ENCODE peak calls at places on chromosomes 7 and 10, in seven cellular contexts. One of them, this sample, is unnamed.

GRCh38 chr10:111973826-111974225 is 209.7 kb downstream of the GPAM start:
- DNase-seq in stomach: no peak
- DNase-seq in A549: no peak
- DNase-seq in transverse colon: no peak
- DNase-seq in SK-N-SH: no peak
- DNase-seq in ovary: no peak
- DNase-seq in HepG2: no peak
- DNase-seq in this sample: no peak

GRCh38 chr7:92747041-92747835 is 89.1 kb downstream of the CDK6 start:
- DNase-seq in stomach: no peak
- DNase-seq in A549: no peak
- DNase-seq in transverse colon: no peak
- DNase-seq in SK-N-SH: no peak
- DNase-seq in ovary: no peak
- DNase-seq in HepG2: no peak
- DNase-seq in this sample: no peak

GRCh38 chr7:55131421-55131929 is 112.7 kb downstream of the EGFR start:
- DNase-seq in stomach: no peak
- DNase-seq in A549: no peak
- DNase-seq in transverse colon: no peak
- DNase-seq in SK-N-SH: no peak
- DNase-seq in ovary: no peak
- DNase-seq in HepG2: peak; percentile 28
- DNase-seq in this sample: no peak

GRCh38 chr7:137626469-137627067 is 220.2 kb downstream of the DGKI start:
- DNase-seq in stomach: peak; percentile 38
- DNase-seq in A549: peak; percentile 27
- DNase-seq in transverse colon: peak; percentile 28
- DNase-seq in SK-N-SH: peak; percentile 41
- DNase-seq in ovary: no peak
- DNase-seq in HepG2: peak; percentile 36
- DNase-seq in this sample: peak; percentile 81

GRCh38 chr10:96482815-96483588 is 30.7 kb downstream of the TLL2 start:
- DNase-seq in stomach: no peak
- DNase-seq in A549: no peak
- DNase-seq in transverse colon: no peak
- DNase-seq in SK-N-SH: no peak
- DNase-seq in ovary: no peak
- DNase-seq in HepG2: no peak
- DNase-seq in this sample: peak; percentile 9

GRCh38 chr10:87913170-87913921 is 49.9 kb downstream of the PTEN start:
- DNase-seq in stomach: no peak
- DNase-seq in A549: no peak
- DNase-seq in transverse colon: no peak
- DNase-seq in SK-N-SH: no peak
- DNase-seq in ovary: no peak
- DNase-seq in HepG2: no peak
- DNase-seq in this sample: no peak

GRCh38 chr7:137970263-137970975 is 31.5 kb downstream of the CREB3L2 start:
- DNase-seq in stomach: peak; percentile 63
- DNase-seq in A549: peak; percentile 40
- DNase-seq in transverse colon: peak; percentile 49
- DNase-seq in SK-N-SH: no peak
- DNase-seq in ovary: no peak
- DNase-seq in HepG2: no peak
- DNase-seq in this sample: no peak

GRCh38 chr7:7785349-7785973 is 67.1 kb upstream of the RPA3 start:
- DNase-seq in stomach: no peak
- DNase-seq in A549: no peak
- DNase-seq in transverse colon: peak; percentile 18
- DNase-seq in SK-N-SH: no peak
- DNase-seq in ovary: no peak
- DNase-seq in HepG2: no peak
- DNase-seq in this sample: no peak

GRCh38 chr10:94088926-94089381 is 95.2 kb downstream of the PLCE1 start:
- DNase-seq in stomach: no peak
- DNase-seq in A549: no peak
- DNase-seq in transverse colon: no peak
- DNase-seq in SK-N-SH: no peak
- DNase-seq in ovary: peak; percentile 27
- DNase-seq in HepG2: no peak
- DNase-seq in this sample: no peak

GRCh38 chr10:102718220-102718619 is 3.8 kb downstream of the SFXN2 start:
- DNase-seq in stomach: no peak
- DNase-seq in A549: no peak
- DNase-seq in transverse colon: no peak
- DNase-seq in SK-N-SH: no peak
- DNase-seq in ovary: peak; percentile 84
- DNase-seq in HepG2: peak; percentile 83
- DNase-seq in this sample: peak; percentile 73

GRCh38 chr10:77111611-77112550 is 525.7 kb downstream of the KCNMA1 start:
- DNase-seq in stomach: no peak
- DNase-seq in A549: peak; percentile 76
- DNase-seq in transverse colon: no peak
- DNase-seq in SK-N-SH: peak; percentile 76
- DNase-seq in ovary: no peak
- DNase-seq in HepG2: peak; percentile 60
- DNase-seq in this sample: peak; percentile 58

DNA sequence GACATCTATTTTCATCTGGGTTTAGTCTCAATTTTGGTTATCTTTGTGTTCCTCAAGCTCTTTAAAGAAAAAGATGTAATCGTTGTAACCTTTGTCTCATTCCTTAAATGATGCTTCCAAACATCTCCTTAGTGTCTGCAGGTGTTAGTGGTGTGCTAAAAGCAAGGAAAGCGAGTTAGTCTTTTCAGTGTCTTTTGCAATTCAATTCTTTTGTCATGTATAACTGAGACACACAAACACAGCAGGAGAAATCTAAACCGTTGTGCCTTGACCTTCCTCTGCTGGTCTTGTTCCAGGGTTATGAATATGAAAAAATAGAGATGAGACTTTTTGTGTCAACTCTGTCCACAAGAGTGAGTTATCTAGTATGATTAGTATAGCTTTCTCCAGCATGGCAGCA is 40.7 kb downstream of the PIK3CG start:
- DNase-seq in stomach: no peak
- DNase-seq in A549: no peak
- DNase-seq in transverse colon: no peak
- DNase-seq in SK-N-SH: no peak
- DNase-seq in ovary: no peak
- DNase-seq in HepG2: no peak
- DNase-seq in this sample: no peak
- TF ChIP-seq EP300 in stomach: no peak
- TF ChIP-seq EP300 in A549: no peak
- TF ChIP-seq EP300 in transverse colon: no peak
- TF ChIP-seq EP300 in SK-N-SH: no peak
- TF ChIP-seq EP300 in ovary: no peak
- TF ChIP-seq EP300 in HepG2: no peak
- TF ChIP-seq EP300 in this sample: no peak

DNA sequence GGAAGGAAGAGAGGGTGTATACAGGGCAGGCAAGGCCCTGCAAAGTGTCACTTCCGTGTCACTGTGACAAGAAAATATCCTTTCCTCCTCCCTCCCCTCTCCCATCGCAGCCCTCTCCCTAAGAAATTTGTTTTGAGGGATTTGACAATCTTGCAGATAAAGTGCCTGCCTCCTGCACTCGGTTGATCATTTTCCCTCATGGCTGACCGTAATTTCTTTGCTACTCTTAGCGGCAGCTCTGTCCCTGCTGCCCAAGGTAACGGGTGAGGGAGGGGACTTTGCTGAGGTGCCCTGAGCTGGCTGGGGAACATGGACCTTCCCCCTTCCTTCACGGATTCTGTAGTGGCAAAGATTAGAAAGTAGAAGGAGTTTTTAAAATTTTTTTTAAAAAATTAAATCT is 179.1 kb downstream of the TCF7L2 start:
- DNase-seq in stomach: no peak
- DNase-seq in A549: no peak
- DNase-seq in transverse colon: no peak
- DNase-seq in SK-N-SH: no peak
- DNase-seq in ovary: no peak
- DNase-seq in HepG2: no peak
- DNase-seq in this sample: no peak
- TF ChIP-seq EP300 in stomach: no peak
- TF ChIP-seq EP300 in A549: no peak
- TF ChIP-seq EP300 in transverse colon: no peak
- TF ChIP-seq EP300 in SK-N-SH: no peak
- TF ChIP-seq EP300 in ovary: no peak
- TF ChIP-seq EP300 in HepG2: no peak
- TF ChIP-seq EP300 in this sample: no peak

GRCh38 chr7:103296901-103297836 is at the start of gene PMPCB:
- DNase-seq in stomach: peak; percentile 97
- DNase-seq in A549: peak; percentile 92
- DNase-seq in transverse colon: peak; percentile 97
- DNase-seq in SK-N-SH: peak; percentile 96
- DNase-seq in ovary: peak; percentile 93
- DNase-seq in HepG2: peak; percentile 88
- DNase-seq in this sample: peak; percentile 97
- TF ChIP-seq EP300 in stomach: no peak
- TF ChIP-seq EP300 in A549: no peak
- TF ChIP-seq EP300 in transverse colon: no peak
- TF ChIP-seq EP300 in SK-N-SH: no peak
- TF ChIP-seq EP300 in ovary: no peak
- TF ChIP-seq EP300 in HepG2: peak; percentile 31
- TF ChIP-seq EP300 in this sample: peak; percentile 19

DNA sequence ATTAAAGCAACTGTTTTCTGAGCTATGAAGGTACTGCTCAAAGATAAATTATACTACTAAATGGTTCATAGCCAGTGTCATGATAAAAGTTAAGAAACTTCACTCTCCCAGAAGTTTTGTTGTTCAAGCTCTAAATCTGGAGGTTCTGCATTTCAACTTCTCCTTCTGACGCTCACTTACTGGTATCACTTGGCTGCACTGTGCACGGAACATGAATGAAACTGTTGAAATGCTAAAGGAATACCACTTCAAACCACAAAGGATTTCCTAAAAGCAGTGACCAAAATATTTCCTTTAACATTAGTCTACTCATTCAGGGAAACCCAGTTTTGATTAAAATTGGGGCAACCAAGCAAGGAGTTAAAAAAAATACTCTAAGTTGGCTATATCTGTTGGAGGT is 93.6 kb downstream of the UBE2H start:
- DNase-seq in stomach: no peak
- DNase-seq in A549: no peak
- DNase-seq in transverse colon: no peak
- DNase-seq in SK-N-SH: no peak
- DNase-seq in ovary: no peak
- DNase-seq in HepG2: no peak
- DNase-seq in this sample: no peak
- TF ChIP-seq EP300 in stomach: no peak
- TF ChIP-seq EP300 in A549: no peak
- TF ChIP-seq EP300 in transverse colon: no peak
- TF ChIP-seq EP300 in SK-N-SH: no peak
- TF ChIP-seq EP300 in ovary: no peak
- TF ChIP-seq EP300 in HepG2: no peak
- TF ChIP-seq EP300 in this sample: no peak